ENCODE peak calls at places on chromosomes 4 and X, in five cellular contexts. Q is CD8-positive, alpha-beta T cell; B is A673; A is BJ; W is K562. D is an unnamed sample.

GRCh38 chr4:168643083-168643795 is 146.4 kb downstream of the PALLD start:
- DNase-seq in Q (no peak), B (peak; percentile 86), A (no peak), W (no peak), D (no peak)

GRCh38 chr4:28229092-28229491 is 1368.5 kb downstream of the STIM2 start:
- DNase-seq in Q (no peak), B (no peak), A (no peak), W (no peak), D (no peak)

GRCh38 chrX:6384391-6384790 is 150.5 kb downstream of the VCX3A start:
- DNase-seq in Q (no peak), B (no peak), A (no peak), W (no peak), D (no peak)

GRCh38 chr4:26713563-26714145 is 129.8 kb downstream of the TBC1D19 start:
- DNase-seq in Q (no peak), B (no peak), A (no peak), W (no peak), D (no peak)

GRCh38 chrX:154374361-154375155 is at the start of gene FLNA:
- DNase-seq in Q (no peak), B (no peak), A (no peak), W (peak; percentile 12), D (no peak)

GRCh38 chr4:19592391-19592790 is 659.3 kb upstream of the SLIT2 start:
- DNase-seq in Q (no peak), B (peak; percentile 10), A (no peak), W (no peak), D (no peak)

GRCh38 chr4:30386266-30386895 is 333.8 kb upstream of the PCDH7 start:
- DNase-seq in Q (no peak), B (no peak), A (no peak), W (no peak), D (no peak)

GRCh38 chr4:111323496-111323895 is 700.6 kb upstream of the PITX2 start:
- DNase-seq in Q (no peak), B (peak; percentile 4), A (peak; percentile 31), W (no peak), D (peak; percentile 35)

GRCh38 chrX:74242050-74242449 is 61.9 kb upstream of the ZCCHC13 start:
- DNase-seq in Q (no peak), B (no peak), A (no peak), W (no peak), D (peak; percentile 19)

GRCh38 chr4:67883463-67883862 is 339 bp downstream of the TMPRSS11D start:
- DNase-seq in Q (no peak), B (no peak), A (no peak), W (no peak), D (no peak)

GRCh38 chr4:54473077-54473545 is 184.6 kb upstream of the KIT start:
- DNase-seq in Q (no peak), B (no peak), A (no peak), W (peak; percentile 83), D (peak; percentile 4)

GRCh38 chr4:79650794-79651431 is 242.9 kb upstream of the GK2 start:
- DNase-seq in Q (no peak), B (peak; percentile 89), A (no peak), W (no peak), D (no peak)

GRCh38 chr4:179040259-179040658 is 1598.0 kb upstream of the AGA start:
- DNase-seq in Q (no peak), B (no peak), A (no peak), W (no peak), D (no peak)

GRCh38 chr4:73311428-73311827 is 52.8 kb upstream of the ANKRD17 start:
- DNase-seq in Q (no peak), B (peak; percentile 11), A (no peak), W (no peak), D (no peak)

GRCh38 chrX:130887392-130887791 is 15.6 kb downstream of the ENOX2 start:
- DNase-seq in Q (no peak), B (no peak), A (no peak), W (no peak), D (no peak)

GRCh38 chrX:41559662-41560061 is 112.5 kb downstream of the NYX start:
- DNase-seq in Q (peak; percentile 38), B (peak; percentile 39), A (peak; percentile 51), W (peak; percentile 29), D (peak; percentile 61)

GRCh38 chr4:139916041-139916440 is 237.9 kb downstream of the MAML3 start:
- DNase-seq in Q (no peak), B (no peak), A (no peak), W (no peak), D (no peak)

GRCh38 chr4:74365761-74366160 is 816 bp downstream of the EREG start:
- DNase-seq in Q (no peak), B (peak; percentile 10), A (no peak), W (peak; percentile 20), D (no peak)

GRCh38 chr4:189113389-189113888 is 827.2 kb upstream of the FRG1 start:
- DNase-seq in Q (no peak), B (no peak), A (no peak), W (no peak), D (no peak)

GRCh38 chrX:40245411-40246140 is 147.8 kb upstream of the BCOR start:
- DNase-seq in Q (no peak), B (no peak), A (no peak), W (no peak), D (no peak)

GRCh38 chr4:26362745-26363439 is 42.1 kb downstream of the RBPJ start:
- DNase-seq in Q (no peak), B (no peak), A (no peak), W (no peak), D (no peak)

GRCh38 chr4:70703695-70704332 is 15.5 kb downstream of the UTP3 start:
- DNase-seq in Q (no peak), B (peak; percentile 32), A (no peak), W (no peak), D (no peak)

GRCh38 chr4:36285784-36286480 is 4.5 kb downstream of the DTHD1 start:
- DNase-seq in Q (peak; percentile 65), B (no peak), A (no peak), W (no peak), D (no peak)

GRCh38 chr4:788006-788635 is 37.8 kb downstream of the CPLX1 start:
- DNase-seq in Q (no peak), B (no peak), A (no peak), W (no peak), D (no peak)

GRCh38 chrX:47560179-47560830 is 700 bp upstream of the ARAF start:
- DNase-seq in Q (no peak), B (no peak), A (no peak), W (no peak), D (no peak)

GRCh38 chrX:71667328-71668247 is at the start of gene LOC101059915:
- DNase-seq in Q (no peak), B (no peak), A (no peak), W (peak; percentile 33), D (no peak)

GRCh38 chr4:25842229-25842840 is 20.5 kb downstream of the SEL1L3 start:
- DNase-seq in Q (peak; percentile 68), B (no peak), A (no peak), W (no peak), D (no peak)

GRCh38 chrX:55489315-55490009 is at the start of gene USP51:
- DNase-seq in Q (peak; percentile 18), B (no peak), A (no peak), W (peak; percentile 17), D (no peak)

GRCh38 chrX:140040397-140040796 is 75.1 kb upstream of the CXorf66 start:
- DNase-seq in Q (no peak), B (peak; percentile 52), A (no peak), W (no peak), D (no peak)

GRCh38 chr4:3444351-3445110 is 2.8 kb downstream of the HGFAC start:
- DNase-seq in Q (no peak), B (no peak), A (no peak), W (no peak), D (no peak)

GRCh38 chr4:150219841-150220240 is 141.6 kb downstream of the DCLK2 start:
- DNase-seq in Q (no peak), B (no peak), A (no peak), W (no peak), D (no peak)

GRCh38 chr4:150229538-150229937 is 151.3 kb downstream of the DCLK2 start:
- DNase-seq in Q (no peak), B (peak; percentile 86), A (no peak), W (no peak), D (no peak)

GRCh38 chr4:150230556-150230955 is 152.3 kb downstream of the DCLK2 start:
- DNase-seq in Q (no peak), B (peak; percentile 53), A (no peak), W (no peak), D (no peak)

DNA sequence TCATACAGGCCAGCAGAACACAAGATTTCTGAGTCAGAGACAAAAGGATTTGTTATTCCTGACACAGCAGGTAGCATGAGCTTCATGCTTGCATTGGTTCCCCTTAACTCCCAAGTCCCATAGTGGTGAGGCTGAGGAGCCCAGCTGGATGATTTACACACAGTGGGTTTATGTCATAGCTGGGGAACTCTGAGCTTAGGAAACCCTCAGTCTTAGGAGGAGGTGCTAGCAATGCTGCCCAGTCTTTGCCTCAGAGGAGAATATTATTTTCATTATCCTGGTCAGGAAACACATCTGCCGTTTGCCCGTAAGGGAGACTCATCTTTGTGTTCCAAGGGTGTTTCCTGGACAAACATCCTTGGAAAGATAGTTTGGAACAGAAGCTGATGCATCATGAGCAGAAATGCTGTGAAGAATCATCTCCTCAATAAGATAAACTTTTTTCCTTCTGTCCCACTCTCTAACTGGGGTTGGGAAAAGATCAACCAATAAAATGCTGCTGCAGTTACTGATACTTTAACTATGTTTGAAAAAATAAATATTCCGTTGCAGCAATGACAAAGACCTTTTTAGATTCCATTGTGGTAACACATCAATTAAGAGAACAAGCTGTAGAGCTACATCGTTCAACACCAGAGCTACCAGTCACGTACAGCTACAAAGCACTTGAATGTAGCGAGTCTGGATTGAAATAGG is 146.8 kb downstream of the DCLK2 start:
- DNase-seq in Q (no peak), B (peak; percentile 55), A (peak; percentile 98), W (no peak), D (peak; percentile 89)
- H3K4me3 ChIP-seq in Q (no peak overlapping the region), B (no peak overlapping the region), A (no peak overlapping the region), W (no peak overlapping the region), D (no peak overlapping the region)

GRCh38 chr4:4780634-4781287 is 78.7 kb upstream of the MSX1 start:
- DNase-seq in Q (no peak), B (no peak), A (no peak), W (no peak), D (peak; percentile 54)
- TF ChIP-seq CTCF in Q (no peak), B (no peak), A (peak; percentile 33), W (no peak), D (no peak)

DNA sequence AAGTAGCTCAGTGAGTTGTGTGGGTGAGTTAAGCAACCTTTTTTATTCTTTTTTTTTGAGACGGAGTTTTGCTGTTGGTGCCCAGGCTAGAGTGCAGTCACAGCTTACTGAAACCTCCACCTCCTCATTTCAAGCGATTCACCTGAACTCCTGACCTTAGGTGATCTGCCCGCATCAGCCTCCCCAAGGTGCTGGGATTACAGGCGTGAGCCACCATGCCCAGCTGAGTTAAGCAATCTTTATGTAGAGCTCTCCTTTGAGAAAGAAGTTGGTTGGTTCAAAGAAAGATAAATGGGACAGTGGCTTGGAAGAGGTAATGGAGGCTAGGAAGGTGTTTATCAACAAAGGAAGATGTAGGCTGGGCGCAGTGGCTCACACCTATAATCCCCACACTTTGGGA is 3.2 kb downstream of the MSMO1 start:
- DNase-seq in Q (no peak), B (no peak), A (no peak), W (no peak), D (no peak)
- H3K4me3 ChIP-seq in Q (no peak overlapping the region), B (peak overlapping the region; percentile 71), A (no peak overlapping the region), W (peak overlapping the region; percentile 84), D (peak overlapping the region; percentile 65)

DNA sequence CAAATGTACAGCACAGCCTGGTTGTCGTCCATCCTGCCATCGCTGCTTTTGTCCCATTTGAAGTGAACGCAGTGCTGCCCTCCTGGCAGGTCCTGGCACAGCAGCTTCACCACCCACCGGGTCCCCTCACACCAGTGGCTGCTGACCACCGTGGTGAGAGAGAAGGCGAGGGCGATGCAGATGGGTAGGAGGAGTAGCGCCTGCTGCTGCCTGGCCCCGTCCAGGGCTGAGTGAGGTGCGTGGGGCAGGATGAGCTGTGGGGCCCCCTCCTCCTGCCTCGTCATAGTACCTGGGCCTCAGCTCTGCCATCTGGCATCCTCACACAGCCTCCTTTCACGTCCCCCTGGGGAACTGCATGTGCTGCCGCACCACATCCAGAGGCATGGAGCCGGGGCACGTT is 1.8 kb downstream of the DCAF8L2 start:
- DNase-seq in Q (no peak), B (no peak), A (no peak), W (no peak), D (no peak)
- TF ChIP-seq CTCF in Q (no peak), B (no peak), A (no peak), W (no peak), D (no peak)

D was measured in HFF-Myc.